ENCODE peak calls at places on chromosome 18, in six cellular contexts. N, X, P, R, A and U are unnamed samples.

GRCh38 chr18:34153711-34154110 is 71.0 kb downstream of the NOL4 start:
- DNase-seq in P (no peak), N (peak; percentile 8), A (no peak), R (peak; percentile 32), X (no peak), U (no peak)

GRCh38 chr18:907880-908512 is 3.3 kb downstream of the ADCYAP1 start:
- DNase-seq in N (peak; percentile 30), X (no peak), P (no peak), R (no peak), A (no peak), U (no peak)

GRCh38 chr18:54828290-54828871 is at the start of gene RAB27B:
- DNase-seq in R (peak; percentile 80), P (peak; percentile 38), A (peak; percentile 9), N (peak; percentile 66), X (no peak), U (peak; percentile 27)

GRCh38 chr18:75070625-75071483 is 138.1 kb downstream of the PTGR3 start:
- DNase-seq in P (no peak), A (no peak), R (peak; percentile 85), N (peak; percentile 70), X (peak; percentile 69), U (no peak)

GRCh38 chr18:32922951-32923430 is 150.2 kb upstream of the KLHL14 start:
- DNase-seq in R (peak; percentile 75), N (no peak), X (no peak), P (no peak), A (no peak), U (no peak)

GRCh38 chr18:43526436-43527150 is 249.3 kb upstream of the SYT4 start:
- DNase-seq in P (no peak), N (peak; percentile 12), A (no peak), X (no peak), R (no peak), U (no peak)

GRCh38 chr18:46431522-46432171 is 225.4 kb downstream of the LOXHD1 start:
- DNase-seq in X (no peak), A (no peak), P (no peak), R (no peak), N (no peak), U (no peak)

GRCh38 chr18:24190590-24190989 is 51.7 kb downstream of the CABYR start:
- DNase-seq in A (no peak), N (no peak), R (no peak), X (no peak), P (no peak), U (no peak)

GRCh38 chr18:57437782-57438668 is 2.9 kb downstream of the ONECUT2 start:
- DNase-seq in R (peak; percentile 49), X (peak; percentile 68), A (peak; percentile 5), P (peak; percentile 8), N (peak; percentile 81), U (peak; percentile 82)